ENCODE peak calls at places on chromosomes 2 and 18, in eight cellular contexts. A, S, G, X, N, D, H and B are unnamed samples. For H3K27me3 and H3K36me3, the result is how much of the 10 kb centered on the place peaks cover.

GRCh38 chr2:150392614-150393013 is 94.9 kb downstream of the RND3 start:
- DNase-seq in S (no peak), A (no peak), X (no peak), D (no peak), N (no peak), G (no peak), H (no peak), B (no peak)

GRCh38 chr2:241703128-241703604 is 1.3 kb downstream of the ING5 start:
- DNase-seq in S (no peak), N (no peak), G (no peak), X (no peak), D (peak), H (no peak), A (no peak), B (no peak)

GRCh38 chr2:239767016-239767905 is 257.9 kb downstream of the NDUFA10 start:
- DNase-seq in S (no peak), N (no peak), A (no peak), X (no peak), D (no peak), H (peak), G (no peak), B (no peak)

GRCh38 chr2:174343638-174344455 is 9.1 kb downstream of the SP9 start:
- DNase-seq in N (peak), X (no peak), A (no peak), D (no peak), H (peak), G (no peak), S (peak), B (no peak)

GRCh38 chr2:69241039-69241586 is 145.9 kb downstream of the GFPT1 start:
- DNase-seq in X (no peak), S (no peak), D (no peak), G (no peak), N (no peak), A (no peak), H (no peak), B (no peak)

GRCh38 chr2:161576421-161576820 is 47.8 kb upstream of the SLC4A10 start:
- DNase-seq in X (no peak), N (peak), H (no peak), S (no peak), D (no peak), A (peak), G (no peak), B (no peak)

GRCh38 chr2:211086049-211086448 is 529.6 kb downstream of the CPS1 start:
- DNase-seq in S (no peak), N (peak), X (no peak), A (no peak), G (no peak), H (no peak), D (no peak), B (no peak)

GRCh38 chr2:27125104-27125503 is 1.5 kb downstream of the ABHD1 start:
- DNase-seq in S (no peak), N (no peak), X (no peak), H (no peak), G (no peak), A (no peak), D (no peak), B (no peak)

GRCh38 chr2:241035142-241035817 is 36.9 kb downstream of the SNED1 start:
- DNase-seq in N (peak), X (no peak), G (no peak), A (no peak), H (peak), D (no peak), S (no peak), B (no peak)

GRCh38 chr2:942775-943460 is 7.7 kb upstream of the SNTG2 start:
- DNase-seq in D (no peak), N (no peak), S (no peak), H (no peak), X (peak), G (no peak), A (no peak), B (no peak)

GRCh38 chr2:20110383-20110782 is 59.0 kb upstream of the LAPTM4A start:
- DNase-seq in H (no peak), A (no peak), S (no peak), D (no peak), G (no peak), N (no peak), X (no peak), B (no peak)

GRCh38 chr18:50870138-50870845 is 8.6 kb upstream of the ME2 start:
- DNase-seq in G (no peak), N (no peak), A (no peak), H (no peak), X (peak), S (no peak), D (peak), B (peak)

GRCh38 chr2:212228651-212229253 is 309.9 kb downstream of the ERBB4 start:
- DNase-seq in D (no peak), G (no peak), S (no peak), N (no peak), A (no peak), H (no peak), X (no peak), B (no peak)

GRCh38 chr2:159157361-159158045 is 129.0 kb downstream of the WDSUB1 start:
- DNase-seq in A (no peak), D (peak), H (no peak), G (no peak), X (peak), S (no peak), N (no peak), B (no peak)

GRCh38 chr2:160269803-160270570 is 69.9 kb upstream of the ITGB6 start:
- DNase-seq in D (peak), H (peak), A (peak), G (peak), X (peak), S (peak), N (peak), B (peak)

GRCh38 chr2:151668737-151669136 is 65.5 kb downstream of the NEB start:
- DNase-seq in D (no peak), A (no peak), H (no peak), G (no peak), S (no peak), N (peak), X (no peak), B (no peak)

GRCh38 chr2:62423235-62423634 is 82.8 kb downstream of the TMEM17 start:
- DNase-seq in H (no peak), X (no peak), S (no peak), A (no peak), G (no peak), D (no peak), N (peak), B (no peak)

GRCh38 chr2:11738589-11739436 is 7.6 kb upstream of the LPIN1 start:
- DNase-seq in H (no peak), D (peak), A (peak), S (no peak), N (peak), G (peak), X (no peak), B (peak)

GRCh38 chr18:8140841-8141501 is 468.3 kb upstream of the RAB12 start:
- DNase-seq in X (no peak), A (no peak), S (no peak), N (peak), D (no peak), G (no peak), H (no peak), B (peak)

DNA sequence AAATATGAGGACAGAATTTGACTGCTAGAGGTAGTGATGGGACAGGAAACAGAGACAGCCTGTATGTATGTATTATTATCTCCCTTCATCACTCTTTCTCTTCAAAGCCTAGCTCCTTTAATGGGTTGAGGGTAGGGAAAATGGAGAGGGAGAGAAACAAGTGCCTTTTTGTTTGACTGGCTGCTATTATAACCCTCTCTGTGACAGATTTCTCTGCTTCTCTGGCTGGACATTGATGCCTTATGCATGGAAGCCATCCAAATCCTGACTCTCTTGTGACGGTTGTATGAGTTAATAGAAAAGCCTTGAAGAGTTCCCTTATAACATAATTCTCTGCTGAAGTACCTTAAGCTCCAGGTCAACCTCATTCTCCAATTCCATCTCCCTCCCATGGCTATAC is 118.5 kb upstream of the COL5A2 start:
- DNase-seq in H (no peak), A (no peak), S (no peak), N (no peak), X (no peak), G (no peak), D (no peak), B (no peak)
- TF ChIP-seq CTCF in H (no peak), A (no peak), S (no peak), N (no peak), X (no peak), G (no peak), D (no peak), B (no peak)

DNA sequence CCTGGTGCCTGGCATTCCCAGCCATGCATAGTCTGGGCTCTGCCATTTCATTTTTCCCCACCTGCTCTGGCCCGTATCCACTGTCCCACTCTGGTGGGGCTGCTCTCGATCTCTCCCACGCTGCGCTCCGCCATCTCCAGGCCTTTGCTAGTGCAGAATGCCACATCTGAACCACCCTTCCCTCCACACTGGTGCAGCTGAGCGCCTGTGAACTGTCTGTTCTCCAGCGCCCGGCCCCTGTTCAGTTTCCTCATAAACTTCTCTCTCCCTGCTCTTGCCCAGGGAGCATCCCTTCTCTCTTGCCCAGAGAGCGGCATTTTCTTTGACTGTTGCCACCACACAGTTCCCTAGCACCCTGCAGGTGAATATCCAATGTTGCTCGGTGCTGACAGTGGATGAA is 21.5 kb downstream of the POMC start:
- DNase-seq in H (no peak), D (no peak), N (no peak), S (no peak), X (no peak), A (no peak), G (no peak), B (no peak)
- H3K27me3 ChIP-seq in H (under half), D (under half), N (under half), S (under half), X (under half), A (under half), G (under half), B (under half)

GRCh38 chr2:61353909-61354308 is 117.0 kb downstream of the USP34 start:
- DNase-seq in H (no peak), S (no peak), X (no peak), A (no peak), D (no peak), G (no peak), N (no peak), B (no peak)
- H3K36me3 ChIP-seq in H (under half), S (under half), X (under half), A (under half), D (under half), G (under half), N (under half), B (under half)

GRCh38 chr2:42809876-42810125 is 17.4 kb upstream of the HAAO start:
- DNase-seq in A (peak), S (no peak), G (peak), D (no peak), H (peak), X (peak), N (peak), B (peak)
- TF ChIP-seq CTCF in A (no peak), S (no peak), G (no peak), D (no peak), H (no peak), X (no peak), N (no peak), B (no peak)

GRCh38 chr2:238159676-238160205 is 971 bp downstream of the ERFE start:
- DNase-seq in S (no peak), D (no peak), G (no peak), A (peak), H (peak), N (no peak), X (no peak), B (no peak)
- H3K27me3 ChIP-seq in S (under half), D (under half), G (under half), A (under half), H (under half), N (half or more), X (under half), B (under half)

DNA sequence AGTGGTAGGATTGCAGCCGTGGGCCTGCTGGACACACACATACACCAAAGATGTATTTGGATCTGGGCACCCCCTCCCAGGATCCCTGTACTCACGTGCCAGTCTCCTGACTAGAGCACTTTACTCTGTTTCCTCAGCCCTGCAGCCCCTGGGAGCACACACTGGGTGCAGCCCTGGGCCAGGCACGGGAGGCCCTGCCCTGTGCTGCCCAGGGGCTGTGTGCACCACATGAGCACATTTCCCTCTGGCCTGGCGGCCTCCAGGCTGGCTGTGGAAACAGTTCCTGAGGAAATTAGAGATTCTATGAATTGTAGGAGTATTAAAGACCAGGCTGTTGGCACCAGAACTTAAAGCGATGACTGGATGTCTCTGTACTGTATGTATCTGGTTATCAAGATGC is 45.4 kb downstream of the BCL2L11 start:
- DNase-seq in G (no peak), A (no peak), H (no peak), S (no peak), N (no peak), D (no peak), X (no peak), B (no peak)
- H3K36me3 ChIP-seq in G (under half), A (under half), H (under half), S (under half), N (under half), D (under half), X (under half), B (under half)

GRCh38 chr2:38719706-38720105 is 31.5 kb downstream of the SRSF7 start:
- DNase-seq in N (no peak), D (no peak), H (no peak), X (no peak), A (no peak), S (no peak), G (no peak), B (no peak)
- TF ChIP-seq CTCF in N (no peak), D (no peak), H (no peak), X (no peak), A (no peak), S (no peak), G (no peak), B (no peak)